ENCODE peak calls at places on chromosome 16, in seven cellular contexts. T is heart right ventricle, M is heart left ventricle, U is tibial nerve, E is DND-41, I is endodermal cell, H is H9. K is an unnamed sample.

GRCh38 chr16:19680972-19681371 is 37.1 kb downstream of the KNOP1 start:
- DNase-seq in T (no peak), M (no peak), U (no peak), E (no peak), I (peak; percentile 58), H (no peak), K (no peak)

GRCh38 chr16:11742041-11742535 is 569 bp downstream of the TXNDC11 start:
- DNase-seq in T (peak; percentile 24), M (peak; percentile 40), U (peak; percentile 15), E (peak; percentile 47), I (peak; percentile 82), H (peak; percentile 50), K (no peak)

GRCh38 chr16:74275031-74275636 is 21.5 kb upstream of the PSMD7 start:
- DNase-seq in T (no peak), M (no peak), U (no peak), E (no peak), I (no peak), H (no peak), K (no peak)

GRCh38 chr16:28204211-28204610 is 7.6 kb downstream of the XPO6 start:
- DNase-seq in T (no peak), M (no peak), U (no peak), E (no peak), I (no peak), H (no peak), K (no peak)

GRCh38 chr16:23863511-23864422 is 28.0 kb downstream of the PRKCB start:
- DNase-seq in T (no peak), M (no peak), U (no peak), E (peak; percentile 58), I (no peak), H (no peak), K (no peak)

GRCh38 chr16:46627746-46628145 is 6.6 kb upstream of the SHCBP1 start:
- DNase-seq in T (no peak), M (no peak), U (no peak), E (no peak), I (peak; percentile 31), H (no peak), K (no peak)

GRCh38 chr16:70749006-70749678 is 51.8 kb downstream of the VAC14 start:
- DNase-seq in T (no peak), M (no peak), U (no peak), E (no peak), I (no peak), H (no peak), K (no peak)

GRCh38 chr16:80806957-80807356 is 2.6 kb upstream of the CDYL2 start:
- DNase-seq in T (no peak), M (peak; percentile 22), U (no peak), E (no peak), I (no peak), H (no peak), K (no peak)

GRCh38 chr16:80369559-80369958 is 171.2 kb upstream of the DYNLRB2 start:
- DNase-seq in T (peak; percentile 9), M (no peak), U (no peak), E (no peak), I (peak; percentile 84), H (peak; percentile 61), K (peak; percentile 88)

GRCh38 chr16:59400830-59401229 is 666.7 kb upstream of the GOT2 start:
- DNase-seq in T (no peak), M (no peak), U (no peak), E (no peak), I (no peak), H (no peak), K (no peak)

GRCh38 chr16:31880322-31880979 is 6.8 kb downstream of the ZNF267 start:
- DNase-seq in T (peak; percentile 21), M (no peak), U (no peak), E (no peak), I (no peak), H (no peak), K (no peak)

GRCh38 chr16:50301626-50302471 is 35.5 kb downstream of the ADCY7 start:
- DNase-seq in T (no peak), M (no peak), U (no peak), E (no peak), I (peak; percentile 38), H (peak; percentile 27), K (no peak)

GRCh38 chr16:84220851-84221250 is 19.0 kb downstream of the KCNG4 start:
- DNase-seq in T (no peak), M (no peak), U (no peak), E (no peak), I (no peak), H (no peak), K (no peak)

GRCh38 chr16:75267631-75268264 is 16.3 kb upstream of the BCAR1 start:
- DNase-seq in T (peak; percentile 77), M (peak; percentile 70), U (no peak), E (no peak), I (peak; percentile 76), H (no peak), K (no peak)

GRCh38 chr16:11052080-11052808 is 107.9 kb downstream of the CLEC16A start:
- DNase-seq in T (no peak), M (no peak), U (no peak), E (peak; percentile 91), I (no peak), H (no peak), K (no peak)

GRCh38 chr16:66923247-66923851 is 2.0 kb downstream of the RRAD start:
- DNase-seq in T (peak; percentile 78), M (peak; percentile 78), U (no peak), E (no peak), I (no peak), H (no peak), K (no peak)

GRCh38 chr16:26645629-26646028 is 421.1 kb upstream of the C16orf82 start:
- DNase-seq in T (no peak), M (no peak), U (no peak), E (peak; percentile 19), I (peak; percentile 89), H (peak; percentile 78), K (peak; percentile 81)

GRCh38 chr16:48537909-48538745 is 71.9 kb downstream of the N4BP1 start:
- DNase-seq in T (peak; percentile 70), M (peak; percentile 65), U (no peak), E (no peak), I (no peak), H (no peak), K (no peak)

GRCh38 chr16:87273471-87274030 is 43.6 kb downstream of the C16orf95 start:
- DNase-seq in T (no peak), M (no peak), U (no peak), E (no peak), I (no peak), H (no peak), K (no peak)

GRCh38 chr16:87076950-87077749 is 240.0 kb downstream of the C16orf95 start:
- DNase-seq in T (peak; percentile 29), M (no peak), U (no peak), E (peak; percentile 56), I (peak; percentile 95), H (peak; percentile 86), K (no peak)

GRCh38 chr16:70679653-70680494 is 6.0 kb downstream of the MTSS2 start:
- DNase-seq in T (no peak), M (no peak), U (no peak), E (no peak), I (peak; percentile 87), H (peak; percentile 79), K (no peak)

GRCh38 chr16:77833906-77834599 is 45.7 kb downstream of the VAT1L start:
- DNase-seq in T (no peak), M (no peak), U (no peak), E (no peak), I (peak; percentile 84), H (peak; percentile 75), K (no peak)

GRCh38 chr16:84884311-84885023 is 64.7 kb downstream of the CRISPLD2 start:
- DNase-seq in T (peak; percentile 26), M (no peak), U (peak; percentile 29), E (no peak), I (peak; percentile 80), H (no peak), K (no peak)

GRCh38 chr16:1537763-1538289 is 4.4 kb downstream of the TMEM204 start:
- DNase-seq in T (no peak), M (no peak), U (no peak), E (peak; percentile 49), I (no peak), H (no peak), K (no peak)
- H3K27ac ChIP-seq in T (peak overlapping the region; percentile 89), M (peak overlapping the region; percentile 93), U (no peak overlapping the region), E (no peak overlapping the region), I (no peak overlapping the region), H (no peak overlapping the region), K (peak overlapping the region; percentile 86)

DNA sequence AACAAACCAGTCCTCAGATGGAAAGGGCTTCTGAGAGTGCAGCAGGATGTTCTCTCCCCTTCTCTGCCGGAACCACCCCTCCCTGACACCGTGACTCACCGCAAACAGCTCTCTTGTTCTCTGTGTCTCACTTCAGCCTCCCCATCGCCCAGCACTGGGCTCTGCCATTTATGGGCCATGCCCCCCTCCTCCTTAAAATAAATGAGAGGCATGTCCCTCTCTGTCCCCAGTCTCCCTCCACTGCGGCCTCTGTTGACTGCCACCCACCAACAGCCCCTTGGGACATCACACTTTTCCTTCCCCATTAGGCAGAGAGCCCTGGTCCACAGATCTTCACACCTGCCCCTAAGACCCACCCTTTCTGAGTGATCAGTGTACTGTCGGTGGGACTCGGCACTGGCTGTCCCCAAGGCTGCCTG is 6.3 kb downstream of the CCDC102A start:
- DNase-seq in T (no peak), M (no peak), U (no peak), E (peak; percentile 56), I (peak; percentile 64), H (peak; percentile 51), K (no peak)
- H3K27ac ChIP-seq in T (no peak overlapping the region), M (peak overlapping the region; percentile 80), U (peak overlapping the region; percentile 65), E (no peak overlapping the region), I (no peak overlapping the region), H (no peak overlapping the region), K (peak overlapping the region; percentile 80)

GRCh38 chr16:68000024-68000423 is 740 bp upstream of the DPEP2 start:
- DNase-seq in T (no peak), M (no peak), U (no peak), E (no peak), I (no peak), H (no peak), K (no peak)
- H3K27ac ChIP-seq in T (peak overlapping the region; percentile 12), M (peak overlapping the region; percentile 94), U (peak overlapping the region; percentile 80), E (peak overlapping the region; percentile 90), I (no peak overlapping the region), H (no peak overlapping the region), K (no peak overlapping the region)

GRCh38 chr16:72197556-72197955 is 25.6 kb upstream of the PMFBP1 start:
- DNase-seq in T (no peak), M (no peak), U (no peak), E (no peak), I (no peak), H (no peak), K (no peak)

GRCh38 chr16:72191551-72191950 is 19.6 kb upstream of the PMFBP1 start:
- DNase-seq in T (no peak), M (no peak), U (no peak), E (no peak), I (no peak), H (no peak), K (no peak)

GRCh38 chr16:72198021-72198420 is 26.1 kb upstream of the PMFBP1 start:
- DNase-seq in T (peak; percentile 38), M (peak; percentile 38), U (peak; percentile 40), E (no peak), I (no peak), H (no peak), K (no peak)

GRCh38 chr16:72198641-72199250 is 26.8 kb upstream of the PMFBP1 start:
- DNase-seq in T (no peak), M (no peak), U (no peak), E (no peak), I (peak; percentile 67), H (peak; percentile 46), K (no peak)

DNA sequence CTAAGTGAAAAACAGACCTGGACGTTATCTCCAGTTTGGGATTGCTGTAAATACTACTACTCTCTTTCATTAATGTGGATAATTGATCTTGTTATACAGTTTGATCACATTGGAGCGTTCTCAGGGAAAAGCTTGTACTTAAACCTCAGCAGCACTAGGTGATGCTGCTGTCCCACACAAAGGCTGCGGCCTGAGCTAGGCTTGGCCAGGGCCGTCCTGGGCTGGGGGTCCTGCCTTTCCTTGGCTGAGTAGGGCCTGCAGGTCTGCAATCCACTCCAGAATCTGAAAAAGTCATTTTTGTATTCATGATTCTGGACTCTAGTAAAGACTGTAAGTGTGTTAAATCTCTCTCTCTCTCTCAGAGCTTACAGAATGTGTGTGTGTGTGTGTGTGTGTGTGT is 23.7 kb upstream of the PMFBP1 start:
- DNase-seq in T (no peak), M (no peak), U (no peak), E (no peak), I (peak; percentile 86), H (peak; percentile 67), K (no peak)
- H3K27ac ChIP-seq in T (no peak overlapping the region), M (no peak overlapping the region), U (no peak overlapping the region), E (no peak overlapping the region), I (no peak overlapping the region), H (no peak overlapping the region), K (no peak overlapping the region)

K was measured in esophagus muscularis mucosa.